ENCODE peak calls at places on chromosomes 6 and 20, in eight cellular contexts. K, L, F, U, B, O, P and X are unnamed samples.
A peak's percentile ranks its signal among the peaks of the same experiment; 100 is the strongest.

GRCh38 chr6:14211596-14211961 is 94.0 kb downstream of the CD83 start:
- DNase-seq in B (peak; percentile 27), F (no peak), U (peak; percentile 10), K (peak; percentile 74), P (no peak), O (no peak), L (no peak), X (no peak)

GRCh38 chr6:169932491-169932890 is 181.1 kb downstream of the ERMARD start:
- DNase-seq in B (no peak), K (no peak), L (no peak), U (no peak), F (no peak), O (no peak), P (no peak), X (no peak)

GRCh38 chr20:48041078-48041780 is 255.9 kb upstream of the SULF2 start:
- DNase-seq in L (no peak), F (no peak), P (no peak), U (no peak), O (no peak), B (no peak), K (no peak), X (no peak)

GRCh38 chr6:117200067-117200466 is 65.3 kb upstream of the VGLL2 start:
- DNase-seq in O (no peak), B (no peak), P (no peak), L (no peak), K (peak; percentile 63), U (no peak), F (no peak), X (no peak)

GRCh38 chr20:25256226-25256859 is 8.5 kb downstream of the PYGB start:
- DNase-seq in O (no peak), K (no peak), P (no peak), U (no peak), L (no peak), F (no peak), B (no peak), X (no peak)

GRCh38 chr6:7865811-7866210 is 44.8 kb downstream of the TXNDC5 start:
- DNase-seq in O (no peak), U (no peak), L (no peak), B (no peak), K (no peak), F (no peak), P (no peak), X (no peak)

GRCh38 chr6:35506536-35506935 is 6.2 kb downstream of the TULP1 start:
- DNase-seq in U (no peak), K (no peak), L (no peak), O (no peak), F (no peak), P (no peak), B (no peak), X (no peak)

GRCh38 chr6:143034689-143035334 is 25.9 kb upstream of the AIG1 start:
- DNase-seq in F (no peak), K (no peak), L (no peak), U (no peak), P (no peak), O (no peak), B (no peak), X (no peak)

GRCh38 chr6:4781426-4781825 is 5.2 kb downstream of the CDYL start:
- DNase-seq in P (no peak), O (no peak), K (no peak), B (no peak), U (no peak), L (no peak), F (no peak), X (no peak)

GRCh38 chr6:39231386-39231785 is 2.1 kb upstream of the KCNK5 start:
- DNase-seq in L (no peak), B (no peak), P (no peak), O (no peak), U (no peak), F (no peak), K (no peak), X (no peak)

GRCh38 chr6:3306848-3307247 is 48.1 kb downstream of the PSMG4 start:
- DNase-seq in U (no peak), L (no peak), P (no peak), O (no peak), F (no peak), B (no peak), K (no peak), X (no peak)

GRCh38 chr6:70398783-70399730 is 14.3 kb upstream of the FAM135A start:
- DNase-seq in L (no peak), B (no peak), O (no peak), K (no peak), U (peak; percentile 76), F (no peak), P (peak; percentile 87), X (peak; percentile 87)

GRCh38 chr6:11851405-11851804 is 72.8 kb upstream of the ADTRP start:
- DNase-seq in L (no peak), U (peak; percentile 97), B (no peak), O (no peak), F (no peak), K (no peak), P (no peak), X (peak; percentile 13)

GRCh38 chr20:20491110-20491783 is 123.3 kb downstream of the INSM1 start:
- DNase-seq in L (peak; percentile 66), B (no peak), O (no peak), K (no peak), F (no peak), U (no peak), P (no peak), X (no peak)

GRCh38 chr6:35722121-35722761 is 14.6 kb upstream of the ARMC12 start:
- DNase-seq in B (no peak), F (no peak), U (no peak), P (no peak), L (no peak), O (no peak), K (peak; percentile 78), X (no peak)